ENCODE peak calls at places on chromosomes 13 and 19, in six cellular contexts. M, Q, X, T, U and A are unnamed samples.

GRCh38 chr19:17300992-17301585 is 2.1 kb downstream of the ABHD8 start:
- DNase-seq in Q (no peak), M (no peak), U (no peak), T (no peak), X (no peak), A (no peak)

GRCh38 chr19:3398114-3398899 is 31.9 kb downstream of the NFIC start:
- DNase-seq in Q (peak), M (no peak), T (no peak), U (peak), X (no peak), A (peak)

GRCh38 chr19:10010247-10010691 is at the start of gene COL5A3:
- DNase-seq in U (no peak), T (no peak), Q (peak), X (peak), M (no peak), A (peak)

GRCh38 chr19:11268783-11269267 is 6.5 kb upstream of the DOCK6 start:
- DNase-seq in Q (peak), T (no peak), U (no peak), M (no peak), X (no peak), A (peak)

GRCh38 chr13:36131931-36132297 is 732 bp upstream of the DCLK1 start:
- DNase-seq in Q (no peak), U (no peak), T (no peak), X (no peak), M (no peak), A (no peak)

GRCh38 chr19:56748443-56748842 is 76.9 kb upstream of the ZNF835 start:
- DNase-seq in U (peak), M (peak), T (no peak), Q (no peak), X (no peak), A (no peak)

GRCh38 chr13:98648141-98648540 is 71.2 kb upstream of the STK24 start:
- DNase-seq in X (no peak), T (no peak), M (no peak), U (no peak), Q (no peak), A (no peak)

GRCh38 chr19:44872661-44873060 is 18.4 kb upstream of the TOMM40 start:
- DNase-seq in T (no peak), X (no peak), Q (no peak), M (no peak), U (no peak), A (no peak)

GRCh38 chr13:106471957-106472543 is 63.4 kb downstream of the EFNB2 start:
- DNase-seq in U (peak), T (peak), Q (peak), M (peak), X (peak), A (peak)

GRCh38 chr13:19152403-19152802 is 29.2 kb downstream of the TUBA3C start:
- DNase-seq in X (no peak), M (no peak), T (no peak), Q (no peak), U (no peak), A (no peak)

GRCh38 chr13:110107568-110108347 is 199.2 kb downstream of the COL4A1 start:
- DNase-seq in U (peak), M (no peak), Q (no peak), T (no peak), X (peak), A (no peak)

GRCh38 chr19:21699197-21699596 is 68.2 kb downstream of the ZNF100 start:
- DNase-seq in X (no peak), M (no peak), Q (no peak), U (peak), T (no peak), A (no peak)

GRCh38 chr13:76717092-76717491 is 169.1 kb downstream of the KCTD12 start:
- DNase-seq in U (no peak), Q (peak), X (no peak), M (no peak), T (no peak), A (peak)

GRCh38 chr13:48738261-48738755 is 84.6 kb downstream of the CYSLTR2 start:
- DNase-seq in Q (no peak), T (no peak), M (no peak), U (no peak), X (no peak), A (no peak)

GRCh38 chr19:6076675-6077463 is 33.4 kb downstream of the RFX2 start:
- DNase-seq in U (no peak), M (no peak), X (no peak), T (peak), Q (peak), A (peak)

GRCh38 chr13:98500963-98501421 is 75.9 kb downstream of the STK24 start:
- DNase-seq in M (no peak), Q (no peak), X (no peak), T (no peak), U (no peak), A (no peak)

GRCh38 chr19:33024398-33024797 is 40.3 kb downstream of the RHPN2 start:
- DNase-seq in Q (no peak), U (peak), M (no peak), T (peak), X (no peak), A (no peak)

GRCh38 chr19:37466277-37466797 is 907 bp downstream of the ZNF569 start:
- DNase-seq in M (no peak), X (peak), U (peak), Q (no peak), T (no peak), A (no peak)

GRCh38 chr19:34096020-34096915 is 76.0 kb upstream of the LSM14A start:
- DNase-seq in M (peak), T (no peak), Q (peak), U (peak), X (no peak), A (peak)

GRCh38 chr13:19587635-19588300 is 26.4 kb upstream of the TPTE2 start:
- DNase-seq in Q (peak), X (no peak), M (no peak), U (peak), T (no peak), A (peak)

GRCh38 chr19:2797280-2797679 is 12.0 kb downstream of the THOP1 start:
- DNase-seq in U (no peak), M (no peak), X (no peak), T (no peak), Q (no peak), A (no peak)

GRCh38 chr13:24153347-24153746 is 7.2 kb upstream of the SPATA13 start:
- DNase-seq in U (no peak), M (no peak), Q (no peak), X (no peak), T (no peak), A (no peak)

GRCh38 chr19:48633148-48634035 is 3.8 kb downstream of the DBP start:
- DNase-seq in U (no peak), Q (no peak), T (no peak), X (no peak), M (no peak), A (no peak)

GRCh38 chr13:46593403-46593802 is 40.4 kb downstream of the LRCH1 start:
- DNase-seq in U (no peak), X (no peak), T (no peak), Q (no peak), M (no peak), A (no peak)

GRCh38 chr13:28022848-28023518 is 34.5 kb upstream of the URAD start:
- DNase-seq in M (peak), Q (no peak), U (peak), X (peak), T (no peak), A (peak)

GRCh38 chr19:7348587-7349230 is at the start of gene ARHGEF18:
- DNase-seq in Q (no peak), U (no peak), X (no peak), M (no peak), T (no peak), A (no peak)

GRCh38 chr13:40586886-40587285 is 79.6 kb downstream of the FOXO1 start:
- DNase-seq in U (no peak), Q (no peak), T (no peak), X (no peak), M (no peak), A (no peak)

GRCh38 chr13:49113526-49114286 is 106.4 kb upstream of the MLNR start:
- DNase-seq in Q (peak), M (no peak), X (no peak), T (no peak), U (peak), A (peak)

GRCh38 chr19:35816262-35816661 is 3.6 kb upstream of the PRODH2 start:
- DNase-seq in X (no peak), U (no peak), Q (no peak), T (no peak), M (no peak), A (no peak)

DNA sequence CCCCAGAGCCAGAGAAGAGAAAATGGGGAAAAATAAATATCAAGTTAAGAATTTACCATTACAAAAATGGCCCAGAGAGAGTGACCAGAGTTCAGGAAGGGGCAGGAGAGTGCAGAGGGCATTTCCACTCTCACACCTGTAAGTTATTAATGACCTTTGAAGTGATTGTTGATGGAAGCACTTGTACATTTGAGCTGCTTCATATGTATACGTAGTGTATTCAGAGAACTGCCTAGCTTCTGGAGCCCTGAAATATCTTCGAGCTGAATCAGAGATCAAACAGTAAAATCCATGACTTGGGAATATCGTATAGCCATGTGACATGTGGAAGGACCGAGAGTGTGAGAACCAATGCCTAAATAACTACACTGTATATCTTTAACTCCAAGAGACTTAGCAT is 49.2 kb upstream of the PCCA start:
- DNase-seq in T (no peak), X (no peak), Q (peak), U (no peak), M (no peak), A (peak)
- H3K4me3 ChIP-seq in T (no peak), X (no peak), Q (no peak), U (no peak), M (no peak), A (no peak)

GRCh38 chr13:33128134-33128533 is 111.9 kb downstream of the KL start:
- DNase-seq in Q (no peak), T (no peak), M (no peak), X (no peak), U (no peak), A (no peak)
- H3K23ac ChIP-seq in Q (no peak), T (no peak), M (no peak), X (no peak), U (no peak), A (no peak)

GRCh38 chr19:50657222-50657669 is 8.0 kb downstream of the C19orf81 start:
- DNase-seq in M (no peak), U (no peak), T (no peak), Q (no peak), X (no peak), A (no peak)

GRCh38 chr19:50660083-50660366 is 10.8 kb downstream of the C19orf81 start:
- DNase-seq in T (no peak), U (no peak), Q (no peak), X (no peak), M (no peak), A (no peak)

GRCh38 chr19:50657672-50658437 is 8.6 kb downstream of the C19orf81 start:
- DNase-seq in X (peak), U (peak), T (peak), Q (peak), M (peak), A (peak)

GRCh38 chr19:50659318-50660082 is 10.3 kb downstream of the C19orf81 start:
- DNase-seq in X (no peak), M (no peak), T (no peak), Q (no peak), U (no peak), A (no peak)

DNA sequence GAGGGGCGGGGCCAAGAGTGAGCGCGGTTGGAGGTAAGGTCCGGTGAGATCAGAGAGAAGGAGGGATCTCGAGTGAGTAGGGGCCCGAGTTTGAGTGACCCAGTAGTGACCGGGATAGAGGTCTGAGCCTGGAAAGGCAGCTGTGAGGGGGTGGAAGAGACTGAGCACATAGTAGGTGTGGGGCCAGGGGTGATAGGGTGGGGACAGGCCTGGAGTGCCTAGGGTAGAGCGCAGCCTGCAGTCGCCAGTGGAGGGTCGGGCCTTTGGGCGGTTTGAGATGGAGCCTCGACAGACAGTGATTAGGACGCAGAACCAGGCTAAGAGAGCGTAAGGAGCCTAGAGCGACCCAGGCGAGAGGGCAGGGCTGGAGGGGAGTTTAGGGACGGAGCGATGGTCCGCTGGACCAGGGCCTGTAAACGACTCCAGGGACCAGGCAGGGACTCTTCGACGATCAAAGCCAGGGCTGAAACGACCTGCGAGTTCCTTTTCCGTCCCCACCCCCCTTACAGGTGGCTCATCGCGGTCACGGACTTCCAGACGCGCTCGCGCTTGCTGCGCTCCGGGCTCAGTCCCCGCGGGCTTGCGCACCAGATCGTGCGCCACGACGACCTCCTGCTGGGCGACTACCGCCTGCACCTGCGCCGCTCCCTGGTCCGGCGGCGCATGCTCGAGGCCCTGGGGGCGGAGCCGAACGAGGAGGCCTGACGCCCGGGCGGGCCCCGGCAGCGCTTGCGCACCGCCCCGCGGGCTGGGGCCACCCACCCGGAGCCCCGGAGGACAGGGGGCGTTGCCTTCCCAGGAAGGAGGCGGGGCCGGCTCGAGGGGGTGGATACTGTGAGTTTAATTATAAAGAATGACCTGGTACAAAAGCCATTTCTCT is 9.4 kb downstream of the C19orf81 start:
- DNase-seq in T (peak), Q (no peak), U (peak), X (peak), M (peak), A (peak)
- H3K4me3 ChIP-seq in T (peak), Q (peak), U (peak), X (peak), M (peak), A (peak)

GRCh38 chr13:21022056-21022693 is 39.2 kb downstream of the LATS2 start:
- DNase-seq in T (no peak), Q (no peak), M (no peak), X (no peak), U (no peak), A (peak)
- H3K23ac ChIP-seq in T (peak), Q (no peak), M (no peak), X (no peak), U (no peak), A (peak)